ENCODE peak calls at places on chromosomes 13 and 19, in four cellular contexts. X is thyroid gland, U is aorta, Q is ascending aorta. D is an unnamed sample.
A peak's percentile ranks its signal among the peaks of the same experiment; 100 is the strongest.

GRCh38 chr19:30529876-30530275 is 157.7 kb downstream of the ZNF536 start:
- DNase-seq in X (no peak), U (no peak), Q (no peak), D (no peak)

GRCh38 chr19:24159707-24160106 is 72.7 kb downstream of the ZNF254 start:
- DNase-seq in X (peak; percentile 10), U (no peak), Q (no peak), D (no peak)

GRCh38 chr19:1017115-1017905 is 3.6 kb downstream of the TMEM259 start:
- DNase-seq in X (no peak), U (no peak), Q (no peak), D (no peak)

GRCh38 chr19:45474191-45474940 is 6.6 kb downstream of the FOSB start:
- DNase-seq in X (no peak), U (peak; percentile 85), Q (no peak), D (no peak)

GRCh38 chr19:35223084-35223790 is 5.3 kb downstream of the FAM187B start:
- DNase-seq in X (no peak), U (no peak), Q (no peak), D (no peak)

GRCh38 chr13:37485766-37486165 is 112.8 kb downstream of the POSTN start:
- DNase-seq in X (no peak), U (no peak), Q (no peak), D (no peak)

GRCh38 chr13:27461940-27462584 is 11.7 kb upstream of the MTIF3 start:
- DNase-seq in X (no peak), U (no peak), Q (no peak), D (no peak)

GRCh38 chr19:47172666-47173455 is 42.2 kb downstream of the SAE1 start:
- DNase-seq in X (peak; percentile 70), U (no peak), Q (no peak), D (no peak)

GRCh38 chr13:84896128-84896527 is 903.1 kb downstream of the SLITRK6 start:
- DNase-seq in X (no peak), U (no peak), Q (no peak), D (no peak)

GRCh38 chr13:79455331-79455730 is 25.6 kb upstream of the NDFIP2 start:
- DNase-seq in X (no peak), U (no peak), Q (no peak), D (no peak)

GRCh38 chr13:30864352-30865130 is 41.5 kb upstream of the MEDAG start:
- DNase-seq in X (no peak), U (no peak), Q (peak; percentile 73), D (no peak)

GRCh38 chr19:52211926-52212571 is 22.2 kb downstream of the PPP2R1A start:
- DNase-seq in X (no peak), U (peak; percentile 9), Q (no peak), D (no peak)

GRCh38 chr13:45048890-45049407 is 59.6 kb downstream of the GPALPP1 start:
- DNase-seq in X (no peak), U (no peak), Q (no peak), D (no peak)

GRCh38 chr19:35138305-35138799 is 272 bp upstream of the FXYD1 start:
- DNase-seq in X (no peak), U (no peak), Q (no peak), D (no peak)

GRCh38 chr19:45152504-45153338 is 8.1 kb downstream of the NKPD1 start:
- DNase-seq in X (peak; percentile 68), U (no peak), Q (no peak), D (no peak)

GRCh38 chr19:18231775-18232174 is 5.5 kb upstream of the PDE4C start:
- DNase-seq in X (no peak), U (no peak), Q (no peak), D (no peak)

GRCh38 chr19:7970716-7971448 is 27.4 kb upstream of the TIMM44 start:
- DNase-seq in X (peak; percentile 17), U (no peak), Q (no peak), D (no peak)

GRCh38 chr13:102933076-102933922 is 87.5 kb downstream of the ERCC5 start:
- DNase-seq in X (no peak), U (no peak), Q (no peak), D (no peak)

GRCh38 chr13:44969858-44970484 is 19.3 kb downstream of the NUFIP1 start:
- DNase-seq in X (no peak), U (no peak), Q (no peak), D (no peak)

GRCh38 chr19:45863840-45864628 is at the start of gene FOXA3:
- DNase-seq in X (peak; percentile 12), U (peak; percentile 84), Q (peak; percentile 72), D (no peak)

GRCh38 chr13:22926176-22927007 is 254.4 kb upstream of the SGCG start:
- DNase-seq in X (peak; percentile 77), U (peak; percentile 86), Q (peak; percentile 71), D (no peak)

GRCh38 chr13:30371649-30372265 is 50.5 kb upstream of the UBE2L5 start:
- DNase-seq in X (peak; percentile 61), U (no peak), Q (no peak), D (peak; percentile 29)

GRCh38 chr19:3404324-3405260 is 38.2 kb downstream of the NFIC start:
- DNase-seq in X (peak; percentile 87), U (peak; percentile 96), Q (peak; percentile 95), D (no peak)

GRCh38 chr13:108313382-108313781 is 43.9 kb downstream of the TNFSF13B start:
- DNase-seq in X (no peak), U (no peak), Q (no peak), D (no peak)

GRCh38 chr19:16920816-16921529 is 32.2 kb downstream of the F2RL3 start:
- DNase-seq in X (no peak), U (peak; percentile 75), Q (no peak), D (no peak)

DNA sequence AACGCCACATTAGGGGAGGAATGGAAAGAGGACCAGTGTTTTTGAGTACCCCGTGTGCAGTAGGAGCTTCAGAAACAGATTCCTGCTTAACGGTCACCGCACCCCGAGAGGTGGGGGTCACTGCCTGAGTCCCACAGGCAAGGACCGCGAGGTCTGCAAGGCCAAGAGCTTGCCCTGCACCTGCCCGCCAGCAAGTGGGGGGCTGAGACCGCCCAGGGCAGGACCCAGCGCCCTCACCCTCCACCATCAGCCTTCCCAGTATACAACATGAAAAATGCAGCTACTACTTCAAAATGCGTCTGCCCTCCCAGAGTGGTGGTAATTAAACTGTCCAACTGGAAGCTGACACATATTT is 44.9 kb downstream of the COL4A1 start:
- DNase-seq in X (no peak), U (no peak), Q (peak; percentile 52), D (no peak)
- H3K27ac ChIP-seq in X (no peak overlapping the region), U (peak overlapping the region; percentile 7), Q (peak overlapping the region; percentile 79), D (no peak overlapping the region)

DNA sequence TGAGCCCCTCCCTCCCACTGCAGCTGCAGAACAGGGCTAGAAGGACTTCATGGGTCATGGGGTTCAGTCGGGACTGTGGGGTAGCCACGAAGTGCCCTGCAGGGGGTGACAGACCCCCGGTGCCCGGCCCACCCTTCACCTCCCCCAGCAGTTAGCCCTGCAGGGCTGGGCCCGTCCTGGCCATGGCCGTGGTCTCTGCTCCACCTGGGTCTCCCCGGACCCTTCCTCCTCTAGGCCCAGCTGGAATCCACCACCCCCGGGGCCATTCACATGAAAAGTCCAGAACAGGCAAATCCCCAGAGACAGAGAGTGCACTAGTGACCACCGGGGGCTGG is 17.3 kb downstream of the MKNK2 start:
- DNase-seq in X (no peak), U (no peak), Q (no peak), D (no peak)
- H3K27ac ChIP-seq in X (peak overlapping the region; percentile 93), U (no peak overlapping the region), Q (peak overlapping the region; percentile 92), D (peak overlapping the region; percentile 97)

GRCh38 chr19:40512110-40512472 is 45.3 kb downstream of the SPTBN4 start:
- DNase-seq in X (no peak), U (no peak), Q (no peak), D (no peak)
- H3K27ac ChIP-seq in X (no peak overlapping the region), U (no peak overlapping the region), Q (no peak overlapping the region), D (no peak overlapping the region)

GRCh38 chr19:41547569-41547968 is 28.4 kb upstream of the CEACAM21 start:
- DNase-seq in X (no peak), U (no peak), Q (no peak), D (no peak)
- H3K27ac ChIP-seq in X (no peak overlapping the region), U (no peak overlapping the region), Q (no peak overlapping the region), D (no peak overlapping the region)

GRCh38 chr13:40192516-40193257 is 473.8 kb downstream of the FOXO1 start:
- DNase-seq in X (no peak), U (no peak), Q (peak; percentile 71), D (no peak)
- H3K27ac ChIP-seq in X (no peak overlapping the region), U (peak overlapping the region; percentile 97), Q (peak overlapping the region; percentile 96), D (peak overlapping the region; percentile 84)

GRCh38 chr19:56400485-56400884 is 3.6 kb upstream of the ZNF583 start:
- DNase-seq in X (no peak), U (no peak), Q (no peak), D (no peak)

GRCh38 chr19:56403764-56404704 is at the start of gene ZNF583:
- DNase-seq in X (peak; percentile 97), U (peak; percentile 99), Q (peak; percentile 98), D (peak; percentile 80)

GRCh38 chr19:56403261-56403660 is 871 bp upstream of the ZNF583 start:
- DNase-seq in X (no peak), U (no peak), Q (no peak), D (no peak)

GRCh38 chr19:56405062-56405461 is 930 bp downstream of the ZNF583 start:
- DNase-seq in X (no peak), U (no peak), Q (no peak), D (no peak)

GRCh38 chr19:56404705-56405056 is 549 bp downstream of the ZNF583 start:
- DNase-seq in X (no peak), U (no peak), Q (no peak), D (no peak)
- H3K27ac ChIP-seq in X (no peak overlapping the region), U (no peak overlapping the region), Q (peak overlapping the region; percentile 97), D (no peak overlapping the region)

D was measured in esophagus squamous epithelium.